ENCODE peak calls at places on chromosomes 13 and 19, in six cellular contexts. X is H1, K is K562, D is HepG2, V is HCT116, R is GM12878. P is an unnamed sample.

GRCh38 chr19:23286477-23286876 is 36.3 kb upstream of the ZNF724 start:
- DNase-seq in X (peak), K (no peak), D (no peak), V (no peak), R (no peak), P (peak)

GRCh38 chr19:56423985-56424353 is 19.8 kb downstream of the ZNF583 start:
- DNase-seq in X (no peak), K (no peak), D (no peak), V (no peak), R (no peak), P (no peak)

GRCh38 chr19:5204212-5204611 is 136.4 kb downstream of the PTPRS start:
- DNase-seq in X (no peak), K (no peak), D (no peak), V (no peak), R (no peak), P (no peak)

GRCh38 chr13:98476106-98476505 is 100.8 kb downstream of the STK24 start:
- DNase-seq in X (no peak), K (no peak), D (no peak), V (no peak), R (no peak), P (no peak)

GRCh38 chr13:102793583-102794355 is 5.0 kb downstream of the POGLUT2 start:
- DNase-seq in X (no peak), K (no peak), D (no peak), V (no peak), R (no peak), P (no peak)

GRCh38 chr13:94595943-94596574 is at the start of gene TGDS:
- DNase-seq in X (peak), K (peak), D (peak), V (peak), R (peak), P (peak)

GRCh38 chr13:90717451-90717936 is 630.0 kb upstream of the MIR17HG start:
- DNase-seq in X (no peak), K (no peak), D (no peak), V (peak), R (no peak), P (no peak)

GRCh38 chr13:35496761-35497386 is 20.4 kb upstream of the MAB21L1 start:
- DNase-seq in X (no peak), K (no peak), D (no peak), V (no peak), R (no peak), P (no peak)

GRCh38 chr19:57152921-57153320 is 7.9 kb upstream of the ZIM3 start:
- DNase-seq in X (no peak), K (no peak), D (no peak), V (no peak), R (no peak), P (no peak)

GRCh38 chr19:45641274-45642105 is 2.3 kb upstream of the EML2 start:
- DNase-seq in X (peak), K (peak), D (peak), V (peak), R (peak), P (no peak)

GRCh38 chr19:15501596-15501995 is 6.7 kb upstream of the CYP4F22 start:
- DNase-seq in X (no peak), K (no peak), D (no peak), V (no peak), R (no peak), P (no peak)

GRCh38 chr19:13951799-13952153 is 533 bp upstream of the DCAF15 start:
- DNase-seq in X (no peak), K (no peak), D (no peak), V (no peak), R (no peak), P (no peak)

GRCh38 chr19:15291089-15291488 is 41.2 kb downstream of the BRD4 start:
- DNase-seq in X (no peak), K (no peak), D (no peak), V (no peak), R (no peak), P (no peak)

GRCh38 chr19:2045501-2046045 is 5.5 kb downstream of the MKNK2 start:
- DNase-seq in X (peak), K (no peak), D (no peak), V (no peak), R (no peak), P (no peak)

GRCh38 chr13:24407844-24408243 is 98.5 kb downstream of the C1QTNF9 start:
- DNase-seq in X (no peak), K (no peak), D (no peak), V (no peak), R (no peak), P (no peak)

GRCh38 chr19:3224346-3225325 is at the start of gene CELF5:
- DNase-seq in X (peak), K (peak), D (no peak), V (no peak), R (no peak), P (no peak)

GRCh38 chr13:112697756-112698655 is 8.2 kb downstream of the ATP11A start:
- DNase-seq in X (no peak), K (no peak), D (peak), V (no peak), R (no peak), P (no peak)

GRCh38 chr19:14073925-14074838 is 1.6 kb downstream of the MISP3 start:
- DNase-seq in X (peak), K (peak), D (no peak), V (no peak), R (no peak), P (no peak)

GRCh38 chr19:15107056-15108010 is at the start of gene SYDE1:
- DNase-seq in X (peak), K (no peak), D (peak), V (no peak), R (no peak), P (peak)

GRCh38 chr13:35475960-35476943 is at the start of gene MAB21L1:
- DNase-seq in X (peak), K (no peak), D (no peak), V (no peak), R (no peak), P (no peak)

GRCh38 chr19:51185069-51185867 is 39.6 kb upstream of the CD33 start:
- DNase-seq in X (no peak), K (no peak), D (no peak), V (no peak), R (no peak), P (no peak)

GRCh38 chr13:97068146-97068545 is 73.9 kb upstream of the OXGR1 start:
- DNase-seq in X (no peak), K (no peak), D (no peak), V (no peak), R (no peak), P (no peak)

DNA sequence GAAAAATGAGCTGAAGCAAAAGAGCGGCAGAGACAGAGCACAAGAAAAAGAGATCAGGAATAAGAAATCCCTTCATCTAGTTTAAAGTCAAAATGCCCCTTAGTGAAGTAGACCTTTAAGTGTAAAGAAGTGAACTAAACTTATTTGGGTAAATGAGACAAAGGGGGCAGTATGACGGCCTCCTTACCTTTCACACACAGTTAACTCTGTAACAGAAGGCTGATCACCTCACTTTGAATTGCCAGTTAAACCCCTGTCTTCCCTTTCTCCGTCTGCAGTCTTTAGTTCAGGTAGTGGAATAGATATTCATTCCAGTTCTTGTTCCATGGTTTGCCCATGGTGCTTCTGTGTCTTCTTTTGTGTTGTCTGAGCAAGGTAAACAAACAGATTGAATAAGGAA is 1029.8 kb downstream of the DIAPH3 start:
- DNase-seq in X (no peak), K (no peak), D (no peak), V (no peak), R (no peak), P (no peak)
- H3K4me3 ChIP-seq in X (no peak), K (no peak), D (no peak), V (no peak), R (no peak), P (no peak)

GRCh38 chr13:38348890-38349289 is 761 bp upstream of the UFM1 start:
- DNase-seq in X (no peak), K (peak), D (no peak), V (no peak), R (no peak), P (no peak)
- H3K9ac ChIP-seq in X (no peak), K (no peak), D (peak), V (peak), R (peak), P (no peak)

GRCh38 chr13:111587249-111587648 is 266.8 kb downstream of the TEX29 start:
- DNase-seq in X (no peak), K (no peak), D (no peak), V (no peak), R (no peak), P (no peak)

GRCh38 chr13:111586291-111586690 is 265.8 kb downstream of the TEX29 start:
- DNase-seq in X (no peak), K (no peak), D (no peak), V (no peak), R (no peak), P (no peak)

GRCh38 chr13:111589321-111589720 is 268.9 kb downstream of the TEX29 start:
- DNase-seq in X (no peak), K (no peak), D (no peak), V (no peak), R (no peak), P (no peak)

GRCh38 chr13:111589992-111590391 is 269.6 kb downstream of the TEX29 start:
- DNase-seq in X (no peak), K (no peak), D (no peak), V (no peak), R (no peak), P (no peak)

DNA sequence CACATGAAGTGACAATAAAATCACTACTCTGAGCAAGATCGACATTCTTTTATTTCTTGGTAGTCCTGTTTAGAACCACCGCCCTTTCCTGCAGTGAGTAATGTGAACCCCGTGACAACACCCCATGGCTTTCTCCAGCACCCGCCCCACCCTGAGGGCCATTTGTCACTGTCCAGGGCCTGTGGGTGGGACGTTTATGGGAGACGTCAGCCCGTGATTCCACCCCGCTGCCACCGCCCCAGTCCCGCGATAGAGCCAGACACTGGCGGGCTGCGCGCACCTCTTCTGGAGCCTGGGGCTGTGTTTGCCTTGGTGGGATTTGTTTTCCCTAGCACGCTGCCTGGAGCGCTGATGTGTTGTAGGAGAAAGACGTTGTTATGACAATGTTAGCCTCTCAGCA is 263.7 kb downstream of the TEX29 start:
- DNase-seq in X (no peak), K (peak), D (no peak), V (no peak), R (no peak), P (no peak)
- TF ChIP-seq ZNF274 in X (no peak), K (no peak), D (no peak), V (no peak), R (no peak), P (no peak)

GRCh38 chr13:62760724-62761123 is 1345.1 kb upstream of the PCDH20 start:
- DNase-seq in X (no peak), K (no peak), D (no peak), V (no peak), R (no peak), P (no peak)
- H3K4me3 ChIP-seq in X (no peak), K (no peak), D (no peak), V (no peak), R (no peak), P (no peak)

DNA sequence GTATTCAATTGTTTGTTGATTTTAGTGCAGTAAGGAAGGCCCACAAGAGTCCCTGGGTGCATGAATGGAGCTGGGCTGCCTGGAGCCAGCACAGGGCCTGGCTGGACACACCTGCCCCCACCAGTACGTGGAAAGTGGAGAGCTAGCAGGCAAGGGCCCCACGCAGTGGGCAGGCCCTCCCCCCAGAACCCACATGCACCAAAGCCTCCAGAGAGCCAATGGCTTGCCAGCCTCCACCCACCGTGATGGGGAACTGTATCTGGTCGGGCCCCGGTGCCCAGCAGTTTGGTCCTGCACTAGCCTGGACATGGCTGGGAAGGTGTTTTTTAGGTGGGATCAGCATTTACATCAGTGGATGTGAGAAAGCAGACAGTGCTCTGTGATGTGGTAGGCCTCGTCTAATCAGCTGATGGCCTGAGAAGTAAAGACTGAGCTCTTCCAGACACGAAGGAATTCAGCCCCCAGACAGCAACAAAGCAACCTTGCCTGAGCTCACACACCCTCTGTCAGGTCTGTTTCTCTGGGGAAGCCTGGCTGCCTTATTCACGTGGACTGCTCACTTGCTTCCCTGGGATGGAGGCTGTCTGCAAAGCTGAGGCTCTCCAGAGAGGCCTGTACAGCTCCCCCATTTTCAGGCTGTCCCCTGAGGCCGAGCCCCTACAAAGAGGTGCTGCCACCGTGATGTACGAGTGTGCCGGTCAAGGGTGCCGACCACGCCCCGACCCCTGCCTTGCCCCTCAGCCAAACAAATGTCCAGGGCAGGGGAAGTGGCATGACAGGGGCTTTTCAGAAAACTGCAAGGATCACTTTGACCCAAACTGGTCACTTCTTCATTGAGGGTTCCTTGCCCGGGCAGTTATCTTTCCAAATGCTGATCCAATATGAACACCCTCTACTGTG is 27.5 kb downstream of the RAB20 start:
- DNase-seq in X (no peak), K (no peak), D (no peak), V (no peak), R (no peak), P (no peak)
- H3K9ac ChIP-seq in X (no peak), K (no peak), D (no peak), V (no peak), R (no peak), P (peak)

P was measured in NT2/D1.